ENCODE peak calls at places on chromosomes 7 and 10, in five cellular contexts. O, C, Y, S and T are unnamed samples.

GRCh38 chr7:3267928-3268690 is 32.9 kb upstream of the SDK1 start:
- DNase-seq in O (peak), C (no peak), Y (no peak), S (no peak), T (no peak)

GRCh38 chr7:47394751-47395252 is 187.1 kb downstream of the TNS3 start:
- DNase-seq in O (no peak), C (no peak), Y (no peak), S (no peak), T (no peak)

GRCh38 chr10:55628260-55628701 is 732.8 kb downstream of the ZWINT start:
- DNase-seq in O (peak), C (peak), Y (no peak), S (no peak), T (peak)

GRCh38 chr7:70098133-70098561 is 499.9 kb downstream of the AUTS2 start:
- DNase-seq in O (no peak), C (no peak), Y (no peak), S (no peak), T (no peak)

GRCh38 chr10:84665883-84666463 is 337.6 kb downstream of the CCSER2 start:
- DNase-seq in O (no peak), C (peak), Y (peak), S (peak), T (no peak)

GRCh38 chr10:22554481-22555182 is 159.7 kb downstream of the PIP4K2A start:
- DNase-seq in O (peak), C (no peak), Y (no peak), S (no peak), T (peak)

GRCh38 chr10:32180354-32181280 is 124.4 kb upstream of the KIF5B start:
- DNase-seq in O (no peak), C (no peak), Y (peak), S (no peak), T (no peak)

GRCh38 chr7:40874756-40875155 is 740.0 kb downstream of the SUGCT start:
- DNase-seq in O (no peak), C (no peak), Y (no peak), S (no peak), T (no peak)

GRCh38 chr7:115009139-115009538 is 87.2 kb downstream of the MDFIC start:
- DNase-seq in O (peak), C (no peak), Y (no peak), S (no peak), T (no peak)

GRCh38 chr10:26725837-26726727 is 28.6 kb downstream of the PDSS1 start:
- DNase-seq in O (peak), C (no peak), Y (peak), S (peak), T (peak)

GRCh38 chr7:115040526-115040925 is 118.6 kb downstream of the MDFIC start:
- DNase-seq in O (no peak), C (no peak), Y (no peak), S (no peak), T (no peak)

GRCh38 chr10:13270877-13271551 is 28.9 kb downstream of the PHYH start:
- DNase-seq in O (no peak), C (no peak), Y (no peak), S (no peak), T (no peak)

GRCh38 chr10:131205556-131205955 is 106.0 kb downstream of the TCERG1L start:
- DNase-seq in O (no peak), C (peak), Y (no peak), S (no peak), T (no peak)

GRCh38 chr7:136878878-136879277 is 10.4 kb downstream of the CHRM2 start:
- DNase-seq in O (peak), C (no peak), Y (no peak), S (no peak), T (no peak)

GRCh38 chr7:77444123-77444522 is 28.0 kb upstream of the GSAP start:
- DNase-seq in O (peak), C (no peak), Y (no peak), S (no peak), T (no peak)

GRCh38 chr7:84232653-84233052 is 38.1 kb upstream of the SEMA3A start:
- DNase-seq in O (peak), C (no peak), Y (no peak), S (no peak), T (no peak)

GRCh38 chr10:35388197-35388596 is 51.9 kb downstream of the CCNY start:
- DNase-seq in O (no peak), C (no peak), Y (no peak), S (no peak), T (no peak)

GRCh38 chr10:122176232-122176865 is 94.7 kb upstream of the BTBD16 start:
- DNase-seq in O (no peak), C (no peak), Y (no peak), S (no peak), T (no peak)

GRCh38 chr7:143205560-143206293 is 16.1 kb upstream of the TAS2R40 start:
- DNase-seq in O (no peak), C (no peak), Y (no peak), S (no peak), T (no peak)

GRCh38 chr10:43846187-43846680 is 197.6 kb upstream of the ZNF32 start:
- DNase-seq in O (peak), C (no peak), Y (no peak), S (no peak), T (no peak)

GRCh38 chr7:83947260-83947659 is 247.3 kb downstream of the SEMA3A start:
- DNase-seq in O (no peak), C (peak), Y (peak), S (peak), T (no peak)

GRCh38 chr7:102261451-102261850 is 25.2 kb upstream of the SH2B2 start:
- DNase-seq in O (no peak), C (no peak), Y (no peak), S (no peak), T (no peak)

GRCh38 chr7:76333388-76334101 is 25.2 kb downstream of the YWHAG start:
- DNase-seq in O (peak), C (no peak), Y (peak), S (no peak), T (no peak)

GRCh38 chr10:110357252-110357780 is 52.6 kb upstream of the SMNDC1 start:
- DNase-seq in O (peak), C (no peak), Y (peak), S (no peak), T (no peak)

GRCh38 chr7:7870590-7870989 is 98.0 kb upstream of the GLCCI1 start:
- DNase-seq in O (no peak), C (no peak), Y (no peak), S (no peak), T (no peak)

GRCh38 chr7:2106506-2106905 is 126.2 kb downstream of the MAD1L1 start:
- DNase-seq in O (no peak), C (no peak), Y (no peak), S (no peak), T (no peak)

GRCh38 chr7:2104716-2105115 is 128.0 kb downstream of the MAD1L1 start:
- DNase-seq in O (peak), C (no peak), Y (no peak), S (no peak), T (no peak)

GRCh38 chr7:2105280-2105679 is 127.5 kb downstream of the MAD1L1 start:
- DNase-seq in O (no peak), C (no peak), Y (no peak), S (no peak), T (no peak)

GRCh38 chr7:2106920-2107319 is 125.8 kb downstream of the MAD1L1 start:
- DNase-seq in O (no peak), C (peak), Y (peak), S (no peak), T (no peak)

GRCh38 chr7:2105917-2106316 is 126.8 kb downstream of the MAD1L1 start:
- DNase-seq in O (no peak), C (peak), Y (no peak), S (no peak), T (no peak)
- H3K4me2 ChIP-seq in O (no peak), C (no peak), Y (no peak), S (no peak), T (no peak)

GRCh38 chr10:125722811-125723210 is 3.3 kb downstream of the EDRF1 start:
- DNase-seq in O (no peak), C (no peak), Y (no peak), S (no peak), T (no peak)
- H2BK12ac ChIP-seq in O (no peak), C (no peak), Y (no peak), S (no peak), T (no peak)

GRCh38 chr10:103668351-103669242 is 175.1 kb downstream of the NEURL1 start:
- DNase-seq in O (no peak), C (no peak), Y (no peak), S (no peak), T (no peak)
- H2AK5ac ChIP-seq in O (no peak), C (no peak), Y (peak), S (peak), T (peak)

DNA sequence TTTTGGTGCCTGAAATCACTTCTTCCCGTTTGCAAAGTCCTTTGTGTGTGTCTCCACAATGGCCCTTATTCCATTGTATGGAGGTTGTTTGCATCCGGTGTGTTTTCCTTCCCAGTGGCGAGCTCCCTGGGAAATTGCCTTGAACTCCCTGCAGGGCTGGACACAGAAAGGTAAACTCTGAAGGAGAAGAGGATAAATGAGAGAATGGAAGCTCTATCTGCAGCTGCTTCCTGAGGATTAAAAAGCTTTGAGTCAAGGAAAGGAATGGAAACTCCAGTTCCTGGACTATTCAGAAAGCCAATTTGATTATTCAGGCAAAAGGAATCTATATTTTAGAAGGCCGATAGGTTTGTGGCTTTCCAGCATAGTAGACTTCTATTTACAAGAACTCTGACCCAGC is 4.4 kb upstream of the GRK5 start:
- DNase-seq in O (peak), C (no peak), Y (no peak), S (no peak), T (no peak)
- H3K4me2 ChIP-seq in O (no peak), C (no peak), Y (no peak), S (no peak), T (no peak)